ENCODE peak calls at places on chromosomes 12 and 14, in eight cellular contexts. S is GM23338, P is PC-3, A is AG04450, O is fibroblast of pulmonary artery, W is thoracic aorta, R is cardiac fibroblast, B is K562. V is an unnamed sample.
A peak's percentile ranks its signal among the peaks of the same experiment; 100 is the strongest.

GRCh38 chr14:100104523-100105300 is 39.5 kb downstream of the EVL start:
- DNase-seq in W (no peak), A (no peak), P (peak; percentile 77), S (peak; percentile 19), R (no peak), B (no peak), O (peak; percentile 27), V (peak; percentile 79)

GRCh38 chr12:106152334-106152733 is 13.6 kb upstream of the NUAK1 start:
- DNase-seq in S (no peak), P (no peak), O (no peak), A (no peak), B (no peak), R (no peak), W (no peak), V (no peak)

GRCh38 chr12:94498073-94498472 is 38.4 kb upstream of the CEP83 start:
- DNase-seq in A (no peak), R (no peak), W (no peak), P (peak; percentile 7), S (peak; percentile 64), B (no peak), O (no peak), V (no peak)

GRCh38 chr12:58657175-58657574 is 263.1 kb downstream of the LRIG3 start:
- DNase-seq in P (no peak), R (no peak), A (no peak), B (no peak), O (no peak), W (no peak), S (no peak), V (no peak)

GRCh38 chr12:65300679-65301349 is 22.3 kb downstream of the MSRB3 start:
- DNase-seq in W (no peak), A (no peak), S (peak; percentile 73), P (peak; percentile 71), B (peak; percentile 22), O (peak; percentile 36), R (no peak), V (peak; percentile 58)

GRCh38 chr14:79947440-79947839 is 263.9 kb downstream of the DIO2 start:
- DNase-seq in W (no peak), A (no peak), P (no peak), S (no peak), R (no peak), B (no peak), O (no peak), V (no peak)

GRCh38 chr12:51974646-51975045 is 23.1 kb downstream of the ACVR1B start:
- DNase-seq in P (no peak), A (no peak), S (no peak), O (peak; percentile 45), W (no peak), B (no peak), R (peak; percentile 30), V (no peak)

GRCh38 chr14:100618763-100619320 is 31.6 kb upstream of the BEGAIN start:
- DNase-seq in O (no peak), S (no peak), P (no peak), W (no peak), R (no peak), B (no peak), A (no peak), V (no peak)

GRCh38 chr12:75850751-75851462 is 180.7 kb downstream of the PHLDA1 start:
- DNase-seq in P (peak; percentile 90), O (peak; percentile 50), B (no peak), W (no peak), S (no peak), R (peak; percentile 56), A (peak; percentile 34), V (peak; percentile 39)

GRCh38 chr14:75831455-75831854 is 150.3 kb downstream of the TGFB3 start:
- DNase-seq in A (no peak), W (no peak), S (no peak), R (peak; percentile 76), P (peak; percentile 87), B (peak; percentile 50), O (peak; percentile 70), V (peak; percentile 94)

GRCh38 chr14:99502989-99503421 is 21.8 kb downstream of the CCNK start:
- DNase-seq in B (no peak), S (peak; percentile 77), R (no peak), A (no peak), W (no peak), O (no peak), P (no peak), V (no peak)

GRCh38 chr12:63846249-63846967 is 1.9 kb downstream of the SRGAP1 start:
- DNase-seq in S (no peak), B (no peak), A (no peak), W (no peak), R (no peak), P (peak; percentile 40), O (no peak), V (no peak)

GRCh38 chr12:121611306-121611705 is 15.0 kb upstream of the ORAI1 start:
- DNase-seq in B (peak; percentile 79), S (peak; percentile 60), W (no peak), A (no peak), P (no peak), O (no peak), R (no peak), V (no peak)

GRCh38 chr14:95307402-95308041 is 12.2 kb downstream of the CLMN start:
- DNase-seq in B (no peak), P (no peak), W (no peak), O (no peak), A (no peak), R (no peak), S (no peak), V (peak; percentile 25)

GRCh38 chr14:104371917-104372316 is 207.6 kb upstream of the C14orf180 start:
- DNase-seq in B (no peak), A (no peak), S (no peak), P (no peak), O (no peak), W (no peak), R (no peak), V (no peak)

GRCh38 chr14:35420036-35420811 is 15.7 kb upstream of the NFKBIA start:
- DNase-seq in A (no peak), S (no peak), R (peak; percentile 64), B (no peak), O (peak; percentile 59), W (no peak), P (peak; percentile 74), V (peak; percentile 50)

GRCh38 chr14:96090441-96091148 is 51.4 kb downstream of the C14orf132 start:
- DNase-seq in O (peak; percentile 57), S (no peak), P (no peak), W (no peak), B (no peak), A (peak; percentile 26), R (peak; percentile 76), V (peak; percentile 53)

GRCh38 chr12:21438643-21439042 is 1.2 kb downstream of the PYROXD1 start:
- DNase-seq in R (no peak), S (no peak), W (no peak), P (peak; percentile 54), O (peak; percentile 8), B (no peak), A (no peak), V (no peak)

GRCh38 chr14:34181308-34181707 is 230.4 kb upstream of the EGLN3 start:
- DNase-seq in A (no peak), R (no peak), S (no peak), W (no peak), B (no peak), O (no peak), P (no peak), V (no peak)

DNA sequence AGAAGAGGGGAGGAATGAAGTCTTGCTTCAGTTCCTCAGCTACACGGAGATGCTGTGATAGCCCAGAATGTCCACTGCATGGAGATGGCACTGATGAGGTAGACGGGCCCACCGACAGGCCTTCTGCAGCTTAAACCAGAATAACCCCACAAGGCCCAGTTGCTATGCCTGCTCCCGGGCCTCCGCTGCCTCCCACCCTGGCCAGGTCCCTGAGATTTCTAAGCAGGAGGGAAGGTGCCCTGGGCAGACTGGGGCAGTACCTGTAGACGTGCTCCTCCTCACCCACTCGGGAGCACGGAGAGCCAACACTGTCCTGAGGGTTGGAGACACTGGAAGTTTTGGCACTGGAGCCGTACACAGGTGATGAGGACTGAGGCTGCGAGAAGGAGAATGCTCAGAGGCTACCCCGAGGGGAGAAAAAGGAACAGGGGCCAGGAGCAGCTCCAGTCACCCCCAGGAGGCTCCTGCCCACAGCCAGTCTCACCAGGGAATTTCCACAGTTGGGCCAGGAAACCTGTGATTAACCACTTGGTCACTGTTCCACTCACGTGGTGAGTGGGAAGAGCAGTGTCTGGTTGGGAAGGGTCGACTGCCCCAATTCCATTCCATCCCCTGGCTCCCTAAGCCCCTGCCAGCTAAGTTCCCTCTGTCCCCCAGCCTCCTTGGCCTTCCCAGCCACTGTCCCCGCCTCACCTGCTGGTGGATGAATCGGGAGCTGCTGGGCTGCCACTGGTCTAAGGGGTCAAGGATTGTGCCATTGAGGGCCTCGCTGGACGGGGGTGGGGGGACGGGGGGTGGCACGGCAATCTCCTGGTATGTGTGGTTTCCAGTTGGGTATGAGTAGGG is 22.8 kb upstream of the RPLP0 start:
- DNase-seq in A (no peak), W (no peak), R (no peak), B (no peak), O (no peak), S (no peak), P (no peak), V (no peak)
- H3K4me3 ChIP-seq in A (no peak overlapping the region), W (no peak overlapping the region), R (no peak overlapping the region), B (no peak overlapping the region), O (no peak overlapping the region), S (no peak overlapping the region), P (no peak overlapping the region), V (no peak overlapping the region)

GRCh38 chr14:103158688-103159087 is 35.4 kb downstream of the TNFAIP2 start:
- DNase-seq in R (no peak), B (no peak), O (no peak), S (no peak), P (peak; percentile 37), A (no peak), W (no peak), V (no peak)
- TF ChIP-seq CTCF in R (no peak), B (no peak), O (no peak), S (no peak), P (no peak), A (no peak), W (no peak), V (no peak)

DNA sequence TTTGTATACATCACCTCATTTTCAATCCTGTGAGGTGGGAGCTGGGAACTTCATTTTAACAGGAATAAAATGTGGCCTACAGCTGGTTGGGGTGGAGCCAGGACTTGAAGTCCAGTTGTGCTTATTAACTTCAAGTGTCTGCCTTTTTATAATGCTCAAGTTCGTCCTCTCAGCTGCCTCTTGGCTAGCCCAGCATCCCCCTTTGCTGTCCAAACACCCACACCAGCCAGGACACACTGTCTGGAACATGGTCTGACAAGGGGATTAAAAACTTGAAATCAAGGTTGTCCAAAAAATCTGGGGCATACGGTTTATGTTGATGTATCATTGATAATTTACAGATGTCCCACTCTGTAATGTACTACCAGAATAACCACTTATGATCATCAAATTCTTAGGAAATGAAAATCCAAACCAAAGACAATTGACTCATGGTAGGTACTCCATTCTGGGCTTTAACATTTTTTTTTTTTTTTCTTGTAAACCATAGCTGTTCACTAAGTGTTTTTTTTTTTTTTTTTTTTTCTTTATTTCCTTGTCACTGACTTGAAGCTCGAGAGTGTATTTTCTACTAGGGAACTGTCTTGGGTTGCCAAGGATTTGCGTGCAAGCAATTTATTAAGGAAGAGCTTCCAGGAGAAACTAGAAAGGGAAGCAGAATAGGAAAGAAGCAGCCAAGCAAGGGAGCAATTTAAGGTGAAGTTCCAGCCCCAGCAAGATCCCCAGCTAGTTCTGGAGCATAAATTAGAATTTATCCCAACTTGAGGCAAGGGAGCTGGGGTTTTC is 252.2 kb downstream of the EFCAB11 start:
- DNase-seq in R (peak; percentile 47), B (no peak), O (peak; percentile 35), W (no peak), S (no peak), A (peak; percentile 21), P (no peak), V (peak; percentile 65)
- H3K4me3 ChIP-seq in R (no peak overlapping the region), B (no peak overlapping the region), O (peak overlapping the region; percentile 44), W (peak overlapping the region; percentile 74), S (peak overlapping the region; percentile 47), A (peak overlapping the region; percentile 57), P (peak overlapping the region; percentile 62), V (peak overlapping the region; percentile 73)

GRCh38 chr12:95975491-95975890 is 20.7 kb downstream of the HAL start:
- DNase-seq in B (no peak), W (no peak), O (no peak), A (no peak), S (no peak), R (no peak), P (no peak), V (no peak)
- TF ChIP-seq CTCF in B (no peak), W (no peak), O (no peak), A (no peak), S (no peak), R (no peak), P (no peak), V (no peak)